ENCODE peak calls at places on chromosomes 2 and 18, in eight cellular contexts. R, J, C, T, W, S, G and N are unnamed samples.

GRCh38 chr2:208134928-208135586 is 5.4 kb upstream of the CRYGC start:
- DNase-seq in R (no peak), J (no peak), C (no peak), T (no peak), W (no peak), S (no peak), G (no peak), N (no peak)

GRCh38 chr18:3970929-3971328 is 484.2 kb downstream of the DLGAP1 start:
- DNase-seq in R (peak; percentile 19), J (no peak), C (no peak), T (no peak), W (peak; percentile 21), S (no peak), G (no peak), N (no peak)

GRCh38 chr2:74528600-74529356 is 728 bp downstream of the AUP1 start:
- DNase-seq in R (no peak), J (no peak), C (peak; percentile 24), T (no peak), W (no peak), S (no peak), G (no peak), N (no peak)

GRCh38 chr2:230335461-230335863 is 8.5 kb downstream of the SP140L start:
- DNase-seq in R (no peak), J (no peak), C (no peak), T (no peak), W (no peak), S (no peak), G (no peak), N (no peak)

GRCh38 chr2:169136885-169137534 is 67.6 kb downstream of the DHRS9 start:
- DNase-seq in R (no peak), J (no peak), C (no peak), T (peak; percentile 72), W (no peak), S (no peak), G (no peak), N (peak; percentile 32)

GRCh38 chr2:110732422-110733413 is at the start of gene ACOXL:
- DNase-seq in R (peak; percentile 84), J (peak; percentile 34), C (no peak), T (no peak), W (peak; percentile 73), S (no peak), G (no peak), N (no peak)

GRCh38 chr2:181077128-181077709 is 96.8 kb downstream of the UBE2E3 start:
- DNase-seq in R (peak; percentile 46), J (no peak), C (peak; percentile 41), T (no peak), W (peak; percentile 81), S (no peak), G (no peak), N (no peak)

GRCh38 chr2:54768772-54769428 is 45.4 kb downstream of the EML6 start:
- DNase-seq in R (no peak), J (no peak), C (no peak), T (no peak), W (peak; percentile 13), S (no peak), G (no peak), N (no peak)

GRCh38 chr2:235390108-235390815 is 103.6 kb upstream of the AGAP1 start:
- DNase-seq in R (no peak), J (no peak), C (peak; percentile 66), T (no peak), W (no peak), S (peak; percentile 38), G (no peak), N (peak; percentile 41)

GRCh38 chr2:119293254-119293653 is 69.6 kb downstream of the STEAP3 start:
- DNase-seq in R (no peak), J (no peak), C (no peak), T (no peak), W (no peak), S (no peak), G (peak; percentile 22), N (no peak)

GRCh38 chr2:234399451-234400246 is 97.2 kb downstream of the ARL4C start:
- DNase-seq in R (no peak), J (no peak), C (no peak), T (no peak), W (no peak), S (no peak), G (no peak), N (no peak)

GRCh38 chr18:36352384-36352783 is 54.9 kb downstream of the FHOD3 start:
- DNase-seq in R (no peak), J (no peak), C (no peak), T (no peak), W (peak; percentile 63), S (no peak), G (peak; percentile 84), N (no peak)

GRCh38 chr2:69138793-69139510 is 126.0 kb downstream of the ANTXR1 start:
- DNase-seq in R (peak; percentile 29), J (no peak), C (no peak), T (no peak), W (no peak), S (no peak), G (peak; percentile 59), N (peak; percentile 66)

GRCh38 chr2:107428781-107429180 is 397.9 kb upstream of the RGPD4 start:
- DNase-seq in R (no peak), J (no peak), C (no peak), T (no peak), W (no peak), S (no peak), G (no peak), N (no peak)

GRCh38 chr2:176002684-176003225 is 688 bp upstream of the LNPK start:
- DNase-seq in R (peak; percentile 14), J (no peak), C (no peak), T (peak; percentile 43), W (peak; percentile 76), S (peak; percentile 8), G (no peak), N (peak; percentile 22)

GRCh38 chr2:27095745-27096651 is 9.4 kb downstream of the KHK start:
- DNase-seq in R (peak; percentile 88), J (peak; percentile 67), C (peak; percentile 26), T (peak; percentile 73), W (peak; percentile 86), S (peak; percentile 36), G (no peak), N (peak; percentile 72)

GRCh38 chr2:144454466-144455287 is 65.2 kb downstream of the ZEB2 start:
- DNase-seq in R (no peak), J (no peak), C (no peak), T (no peak), W (no peak), S (no peak), G (no peak), N (no peak)

GRCh38 chr18:62979172-62979571 is 263.8 kb downstream of the PHLPP1 start:
- DNase-seq in R (no peak), J (peak; percentile 75), C (no peak), T (peak; percentile 61), W (no peak), S (no peak), G (no peak), N (peak; percentile 37)

GRCh38 chr18:76494181-76494540 is 881 bp downstream of the ZNF516 start:
- DNase-seq in R (peak; percentile 34), J (peak; percentile 50), C (peak; percentile 9), T (peak; percentile 62), W (peak; percentile 92), S (no peak), G (no peak), N (no peak)

GRCh38 chr2:139790807-139791206 is 1010.6 kb upstream of the NXPH2 start:
- DNase-seq in R (peak; percentile 20), J (no peak), C (no peak), T (no peak), W (peak; percentile 67), S (no peak), G (peak; percentile 13), N (no peak)

GRCh38 chr2:111117666-111118454 is 2.9 kb upstream of the BCL2L11 start:
- DNase-seq in R (no peak), J (peak; percentile 60), C (peak; percentile 7), T (peak; percentile 63), W (peak; percentile 72), S (no peak), G (no peak), N (peak; percentile 46)

GRCh38 chr2:45259144-45259543 is 249.9 kb upstream of the SIX2 start:
- DNase-seq in R (no peak), J (no peak), C (no peak), T (no peak), W (peak; percentile 88), S (no peak), G (no peak), N (no peak)